ENCODE peak calls at places on chromosomes 16 and 17, in nine cellular contexts. J, T, A, N, X, M, F, Z and D are unnamed samples.

GRCh38 chr16:56288019-56288418 is 96.7 kb downstream of the GNAO1 start:
- DNase-seq in J (no peak), T (no peak), A (no peak), N (no peak), X (no peak), M (no peak), F (no peak), Z (no peak), D (no peak)

GRCh38 chr16:84475643-84476240 is 28.7 kb downstream of the MEAK7 start:
- DNase-seq in J (peak), T (no peak), A (no peak), N (no peak), X (no peak), M (no peak), F (no peak), Z (peak), D (no peak)

GRCh38 chr16:71401988-71402387 is 39.9 kb downstream of the TLE7 start:
- DNase-seq in J (no peak), T (no peak), A (no peak), N (no peak), X (no peak), M (no peak), F (no peak), Z (no peak), D (no peak)

GRCh38 chr16:88957456-88957767 is 19.6 kb downstream of the CBFA2T3 start:
- DNase-seq in J (no peak), T (no peak), A (no peak), N (peak), X (no peak), M (no peak), F (no peak), Z (no peak), D (no peak)

GRCh38 chr16:11234884-11235702 is 20.9 kb downstream of the SOCS1 start:
- DNase-seq in J (no peak), T (no peak), A (peak), N (no peak), X (no peak), M (no peak), F (no peak), Z (no peak), D (no peak)

GRCh38 chr17:4150106-4150505 is 7.1 kb downstream of the CYB5D2 start:
- DNase-seq in J (no peak), T (no peak), A (no peak), N (no peak), X (no peak), M (no peak), F (no peak), Z (no peak), D (no peak)

GRCh38 chr17:4448197-4448980 is 14.6 kb downstream of the SPNS3 start:
- DNase-seq in J (no peak), T (peak), A (no peak), N (no peak), X (no peak), M (no peak), F (no peak), Z (no peak), D (no peak)

GRCh38 chr17:50043290-50044148 is 12.4 kb upstream of the ITGA3 start:
- DNase-seq in J (no peak), T (peak), A (peak), N (peak), X (peak), M (no peak), F (no peak), Z (peak), D (no peak)

GRCh38 chr16:7037491-7037890 is 295.2 kb upstream of the RBFOX1 start:
- DNase-seq in J (no peak), T (no peak), A (no peak), N (no peak), X (no peak), M (no peak), F (no peak), Z (no peak), D (no peak)

GRCh38 chr16:81693047-81693446 is 86.0 kb upstream of the PLCG2 start:
- DNase-seq in J (no peak), T (no peak), A (no peak), N (no peak), X (no peak), M (no peak), F (no peak), Z (no peak), D (no peak)

GRCh38 chr17:27460196-27460725 is 4.0 kb downstream of the KSR1 start:
- DNase-seq in J (no peak), T (no peak), A (no peak), N (no peak), X (no peak), M (no peak), F (no peak), Z (no peak), D (no peak)
- TF ChIP-seq CTCF in J (no peak), T (no peak), A (no peak), N (no peak), X (no peak), M (no peak), F (no peak), Z (no peak), D (no peak)

DNA sequence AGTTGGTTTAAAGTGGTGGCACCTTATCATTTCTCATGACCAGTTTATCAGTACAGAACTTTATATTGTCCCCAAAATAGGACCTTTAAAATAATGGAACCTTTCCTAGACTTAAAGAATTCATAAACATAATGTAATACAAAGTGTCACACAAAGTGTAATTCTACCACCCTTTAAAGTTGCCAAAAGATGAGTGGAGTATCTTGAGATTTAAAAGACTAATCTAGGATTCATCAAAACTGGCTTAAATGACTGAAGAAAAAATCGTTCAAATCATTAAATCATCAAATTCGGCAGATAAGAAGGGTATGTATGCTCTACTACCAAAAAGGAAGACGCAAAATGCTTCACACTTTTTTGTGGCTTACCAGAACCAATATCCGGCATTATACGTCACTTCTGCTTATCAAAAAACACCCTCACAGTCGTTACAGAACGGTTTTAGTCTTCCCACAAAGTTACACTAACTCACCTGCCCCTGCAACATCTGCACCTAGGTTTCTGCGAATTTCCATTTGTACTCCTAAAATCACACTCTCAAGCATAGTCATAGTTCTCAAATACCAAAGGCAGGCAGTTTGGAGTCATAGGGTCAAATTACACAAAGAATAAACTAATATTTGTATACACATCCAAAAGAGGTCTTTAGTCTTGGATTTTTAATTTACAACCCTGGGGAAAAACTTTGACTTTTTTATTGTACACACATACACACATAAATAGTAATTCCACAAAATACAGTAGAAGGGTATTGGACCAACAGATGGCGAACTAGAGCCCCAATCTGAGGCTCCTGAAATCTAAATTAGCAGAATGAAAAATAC is 1.4 kb upstream of the KANSL1 start:
- DNase-seq in J (no peak), T (peak), A (peak), N (no peak), X (no peak), M (no peak), F (no peak), Z (no peak), D (no peak)
- TF ChIP-seq CTCF in J (no peak), T (peak), A (peak), N (peak), X (peak), M (peak), F (peak), Z (peak), D (peak)

DNA sequence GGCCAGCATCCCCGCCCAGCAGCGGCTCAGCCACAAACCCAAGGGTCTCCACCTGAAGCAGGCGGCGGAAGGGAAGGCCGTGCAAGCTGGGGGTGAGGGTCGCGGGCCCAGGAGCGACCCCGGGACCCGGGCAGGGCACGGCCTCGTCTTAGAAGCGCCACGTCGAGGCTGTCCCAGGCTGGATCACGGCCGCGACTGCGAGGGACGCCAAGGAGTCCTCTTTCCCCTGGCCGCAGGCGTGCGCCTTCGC is 535 bp upstream of the CCNF start:
- DNase-seq in J (no peak), T (no peak), A (no peak), N (no peak), X (no peak), M (no peak), F (no peak), Z (no peak), D (no peak)
- TF ChIP-seq CTCF in J (no peak), T (no peak), A (no peak), N (no peak), X (no peak), M (no peak), F (no peak), Z (peak), D (no peak)

GRCh38 chr16:14377326-14377725 is 252.7 kb downstream of the PARN start:
- DNase-seq in J (no peak), T (peak), A (peak), N (no peak), X (no peak), M (no peak), F (no peak), Z (no peak), D (no peak)

GRCh38 chr16:14375132-14375491 is 254.9 kb downstream of the PARN start:
- DNase-seq in J (no peak), T (no peak), A (peak), N (no peak), X (no peak), M (no peak), F (no peak), Z (no peak), D (no peak)

GRCh38 chr16:14378131-14378551 is 251.9 kb downstream of the PARN start:
- DNase-seq in J (no peak), T (peak), A (peak), N (no peak), X (no peak), M (no peak), F (no peak), Z (peak), D (no peak)

GRCh38 chr16:14374451-14375131 is 255.5 kb downstream of the PARN start:
- DNase-seq in J (no peak), T (no peak), A (peak), N (no peak), X (no peak), M (no peak), F (no peak), Z (no peak), D (no peak)

GRCh38 chr16:14378684-14379467 is 251.2 kb downstream of the PARN start:
- DNase-seq in J (no peak), T (peak), A (peak), N (no peak), X (no peak), M (no peak), F (no peak), Z (peak), D (no peak)
- TF ChIP-seq CTCF in J (no peak), T (peak), A (no peak), N (no peak), X (no peak), M (no peak), F (no peak), Z (no peak), D (no peak)

GRCh38 chr16:27191352-27191924 is 11.9 kb upstream of the KDM8 start:
- DNase-seq in J (no peak), T (no peak), A (no peak), N (no peak), X (no peak), M (no peak), F (no peak), Z (no peak), D (no peak)

GRCh38 chr16:27190316-27190871 is 12.9 kb upstream of the KDM8 start:
- DNase-seq in J (no peak), T (no peak), A (no peak), N (no peak), X (no peak), M (no peak), F (no peak), Z (no peak), D (no peak)

GRCh38 chr16:27195941-27196595 is 7.3 kb upstream of the KDM8 start:
- DNase-seq in J (no peak), T (no peak), A (no peak), N (no peak), X (no peak), M (no peak), F (no peak), Z (no peak), D (no peak)

GRCh38 chr16:27195068-27195741 is 8.1 kb upstream of the KDM8 start:
- DNase-seq in J (no peak), T (no peak), A (no peak), N (no peak), X (no peak), M (no peak), F (no peak), Z (no peak), D (no peak)

DNA sequence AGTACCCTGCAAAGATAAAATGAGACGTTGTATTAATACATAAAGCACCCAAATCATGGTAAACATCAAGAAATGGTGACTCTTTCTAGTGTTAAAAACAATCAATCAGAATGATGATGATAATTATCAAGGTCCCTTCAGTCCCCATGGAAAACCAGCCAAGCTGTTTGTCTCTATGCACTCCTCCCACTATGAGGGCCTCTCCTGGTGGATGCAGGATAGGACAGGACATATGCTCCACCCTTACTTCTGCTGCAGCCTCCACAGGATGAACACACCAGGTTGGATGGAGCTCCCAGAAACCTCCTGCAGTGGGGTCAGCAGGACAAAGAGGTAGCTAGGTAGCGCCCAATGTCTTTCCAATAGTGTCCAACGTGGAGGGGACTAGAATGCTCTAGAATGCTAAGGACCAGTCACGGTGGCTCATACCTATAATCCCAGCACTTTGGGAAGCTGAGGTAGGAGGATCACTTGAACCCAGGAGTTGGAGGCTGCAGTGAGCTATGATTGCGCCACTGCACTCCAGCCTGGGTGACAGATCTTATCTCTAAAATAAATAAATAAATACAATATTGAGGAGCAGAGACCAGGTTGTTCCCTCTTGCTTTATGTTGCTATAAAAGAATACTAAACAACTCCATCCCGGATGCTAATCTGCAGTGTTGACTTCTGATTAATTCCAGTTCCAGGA is 9.9 kb upstream of the KDM8 start:
- DNase-seq in J (no peak), T (no peak), A (peak), N (no peak), X (no peak), M (no peak), F (no peak), Z (no peak), D (no peak)
- TF ChIP-seq CTCF in J (no peak), T (peak), A (peak), N (no peak), X (no peak), M (no peak), F (no peak), Z (peak), D (no peak)

GRCh38 chr16:52553322-52553721 is 6.4 kb upstream of the TOX3 start:
- DNase-seq in J (no peak), T (no peak), A (no peak), N (no peak), X (no peak), M (no peak), F (no peak), Z (no peak), D (no peak)
- TF ChIP-seq CTCF in J (no peak), T (no peak), A (no peak), N (no peak), X (no peak), M (peak), F (no peak), Z (peak), D (peak)

GRCh38 chr17:64685705-64686104 is 23.6 kb upstream of the SMURF2 start:
- DNase-seq in J (no peak), T (no peak), A (no peak), N (no peak), X (no peak), M (no peak), F (no peak), Z (no peak), D (no peak)
- TF ChIP-seq CTCF in J (no peak), T (no peak), A (no peak), N (no peak), X (no peak), M (no peak), F (no peak), Z (no peak), D (no peak)

DNA sequence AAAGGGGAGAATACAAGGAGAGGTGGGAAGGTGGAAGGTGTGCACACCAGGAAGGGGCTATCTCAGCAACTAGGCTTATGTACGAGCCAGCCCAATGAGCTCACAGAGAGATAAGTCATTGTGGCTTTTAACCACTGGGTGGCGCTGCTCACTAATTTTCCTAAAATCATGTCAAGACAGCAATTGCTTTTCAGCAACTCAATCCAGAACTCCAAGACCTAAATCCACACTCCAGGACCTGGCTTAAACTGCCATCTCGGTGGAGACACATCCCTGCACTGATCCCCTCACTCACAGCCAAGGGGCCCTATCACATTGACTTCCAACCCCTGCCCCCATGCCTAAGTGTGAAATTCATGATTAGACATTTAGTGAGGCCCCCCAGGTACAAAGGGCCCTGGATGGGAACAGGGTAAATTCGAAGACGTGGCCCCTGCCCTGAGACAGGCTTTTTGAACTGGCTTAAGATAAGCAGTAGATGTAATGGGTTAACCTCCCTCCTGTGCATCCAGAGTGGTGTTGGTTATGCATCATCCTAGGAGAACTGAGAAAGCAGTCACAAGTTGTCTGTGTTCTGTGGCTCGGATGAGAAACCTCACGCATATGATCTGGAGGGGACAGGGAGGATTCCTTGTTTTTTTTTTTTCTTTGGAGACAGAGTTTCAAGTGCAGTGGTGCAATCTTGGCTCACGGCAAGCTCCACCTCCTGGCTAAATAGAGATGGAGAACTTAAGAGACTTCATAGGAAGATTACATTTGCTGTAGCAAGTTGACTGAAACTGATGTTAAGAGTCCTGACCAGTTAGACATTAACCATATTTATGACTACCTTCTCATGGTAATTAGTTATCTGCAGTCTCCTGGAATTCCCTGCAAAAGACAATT is 11.5 kb downstream of the CCL16 start:
- DNase-seq in J (no peak), T (peak), A (peak), N (peak), X (peak), M (peak), F (peak), Z (no peak), D (peak)
- TF ChIP-seq CTCF in J (peak), T (peak), A (peak), N (peak), X (peak), M (peak), F (peak), Z (peak), D (peak)